ENCODE peak calls at places on chromosomes 5 and 9, in seven cellular contexts. One of them, this sample, is unnamed.

GRCh38 chr9:129012893-129013448 is 15.2 kb downstream of the SH3GLB2 start:
- DNase-seq in fibroblast of mammary gland: no peak
- DNase-seq in CD4-positive, alpha-beta T cell: no peak
- DNase-seq in Panc1: no peak
- DNase-seq in endothelial cell: no peak
- DNase-seq in CD8-positive, alpha-beta T cell: no peak
- DNase-seq in LNCaP clone FGC: no peak
- DNase-seq in this sample: no peak

GRCh38 chr5:145801195-145801594 is 33.9 kb downstream of the PRELID2 start:
- DNase-seq in fibroblast of mammary gland: no peak
- DNase-seq in CD4-positive, alpha-beta T cell: no peak
- DNase-seq in Panc1: no peak
- DNase-seq in endothelial cell: no peak
- DNase-seq in CD8-positive, alpha-beta T cell: no peak
- DNase-seq in LNCaP clone FGC: no peak
- DNase-seq in this sample: no peak

GRCh38 chr5:67015577-67016290 is 180.9 kb downstream of the CD180 start:
- DNase-seq in fibroblast of mammary gland: peak
- DNase-seq in CD4-positive, alpha-beta T cell: no peak
- DNase-seq in Panc1: no peak
- DNase-seq in endothelial cell: no peak
- DNase-seq in CD8-positive, alpha-beta T cell: no peak
- DNase-seq in LNCaP clone FGC: peak
- DNase-seq in this sample: no peak

GRCh38 chr5:150234606-150235547 is 45.0 kb downstream of the SLC6A7 start:
- DNase-seq in fibroblast of mammary gland: no peak
- DNase-seq in CD4-positive, alpha-beta T cell: no peak
- DNase-seq in Panc1: no peak
- DNase-seq in endothelial cell: no peak
- DNase-seq in CD8-positive, alpha-beta T cell: no peak
- DNase-seq in LNCaP clone FGC: no peak
- DNase-seq in this sample: no peak

GRCh38 chr5:51652980-51653379 is 269.7 kb downstream of the ISL1 start:
- DNase-seq in fibroblast of mammary gland: no peak
- DNase-seq in CD4-positive, alpha-beta T cell: no peak
- DNase-seq in Panc1: no peak
- DNase-seq in endothelial cell: no peak
- DNase-seq in CD8-positive, alpha-beta T cell: no peak
- DNase-seq in LNCaP clone FGC: no peak
- DNase-seq in this sample: no peak

GRCh38 chr5:110108520-110108919 is 418.8 kb downstream of the MAN2A1 start:
- DNase-seq in fibroblast of mammary gland: no peak
- DNase-seq in CD4-positive, alpha-beta T cell: no peak
- DNase-seq in Panc1: no peak
- DNase-seq in endothelial cell: no peak
- DNase-seq in CD8-positive, alpha-beta T cell: no peak
- DNase-seq in LNCaP clone FGC: no peak
- DNase-seq in this sample: no peak

GRCh38 chr5:173926359-173926758 is 38.2 kb downstream of the CPEB4 start:
- DNase-seq in fibroblast of mammary gland: peak
- DNase-seq in CD4-positive, alpha-beta T cell: no peak
- DNase-seq in Panc1: peak
- DNase-seq in endothelial cell: no peak
- DNase-seq in CD8-positive, alpha-beta T cell: no peak
- DNase-seq in LNCaP clone FGC: peak
- DNase-seq in this sample: no peak

GRCh38 chr5:43772601-43773031 is 169.6 kb downstream of the NNT start:
- DNase-seq in fibroblast of mammary gland: peak
- DNase-seq in CD4-positive, alpha-beta T cell: no peak
- DNase-seq in Panc1: no peak
- DNase-seq in endothelial cell: no peak
- DNase-seq in CD8-positive, alpha-beta T cell: no peak
- DNase-seq in LNCaP clone FGC: peak
- DNase-seq in this sample: no peak

GRCh38 chr5:8912106-8912505 is 633.8 kb downstream of the SEMA5A start:
- DNase-seq in fibroblast of mammary gland: peak
- DNase-seq in CD4-positive, alpha-beta T cell: no peak
- DNase-seq in Panc1: no peak
- DNase-seq in endothelial cell: no peak
- DNase-seq in CD8-positive, alpha-beta T cell: no peak
- DNase-seq in LNCaP clone FGC: no peak
- DNase-seq in this sample: no peak

GRCh38 chr5:177362871-177363507 is 5.3 kb downstream of the RGS14 start:
- DNase-seq in fibroblast of mammary gland: no peak
- DNase-seq in CD4-positive, alpha-beta T cell: peak
- DNase-seq in Panc1: no peak
- DNase-seq in endothelial cell: peak
- DNase-seq in CD8-positive, alpha-beta T cell: peak
- DNase-seq in LNCaP clone FGC: no peak
- DNase-seq in this sample: peak

GRCh38 chr5:134101686-134102439 is 12.6 kb upstream of the TCF7 start:
- DNase-seq in fibroblast of mammary gland: peak
- DNase-seq in CD4-positive, alpha-beta T cell: peak
- DNase-seq in Panc1: no peak
- DNase-seq in endothelial cell: peak
- DNase-seq in CD8-positive, alpha-beta T cell: peak
- DNase-seq in LNCaP clone FGC: no peak
- DNase-seq in this sample: peak

GRCh38 chr9:112921549-112921948 is 30.9 kb upstream of the SLC46A2 start:
- DNase-seq in fibroblast of mammary gland: peak
- DNase-seq in CD4-positive, alpha-beta T cell: no peak
- DNase-seq in Panc1: no peak
- DNase-seq in endothelial cell: peak
- DNase-seq in CD8-positive, alpha-beta T cell: no peak
- DNase-seq in LNCaP clone FGC: no peak
- DNase-seq in this sample: no peak

GRCh38 chr5:57906637-57907036 is 424.0 kb upstream of the ACTBL2 start:
- DNase-seq in fibroblast of mammary gland: no peak
- DNase-seq in CD4-positive, alpha-beta T cell: no peak
- DNase-seq in Panc1: no peak
- DNase-seq in endothelial cell: no peak
- DNase-seq in CD8-positive, alpha-beta T cell: no peak
- DNase-seq in LNCaP clone FGC: no peak
- DNase-seq in this sample: no peak

GRCh38 chr5:109409061-109409843 is 522 bp downstream of the PJA2 start:
- DNase-seq in fibroblast of mammary gland: peak
- DNase-seq in CD4-positive, alpha-beta T cell: peak
- DNase-seq in Panc1: no peak
- DNase-seq in endothelial cell: peak
- DNase-seq in CD8-positive, alpha-beta T cell: peak
- DNase-seq in LNCaP clone FGC: no peak
- DNase-seq in this sample: peak

GRCh38 chr5:73638344-73639095 is 12.5 kb downstream of the ARHGEF28 start:
- DNase-seq in fibroblast of mammary gland: peak
- DNase-seq in CD4-positive, alpha-beta T cell: no peak
- DNase-seq in Panc1: peak
- DNase-seq in endothelial cell: no peak
- DNase-seq in CD8-positive, alpha-beta T cell: no peak
- DNase-seq in LNCaP clone FGC: no peak
- DNase-seq in this sample: no peak

GRCh38 chr9:33136721-33137120 is 30.4 kb downstream of the B4GALT1 start:
- DNase-seq in fibroblast of mammary gland: no peak
- DNase-seq in CD4-positive, alpha-beta T cell: no peak
- DNase-seq in Panc1: no peak
- DNase-seq in endothelial cell: no peak
- DNase-seq in CD8-positive, alpha-beta T cell: no peak
- DNase-seq in LNCaP clone FGC: no peak
- DNase-seq in this sample: no peak

GRCh38 chr9:99400184-99400731 is 178.2 kb downstream of the SEC61B start:
- DNase-seq in fibroblast of mammary gland: no peak
- DNase-seq in CD4-positive, alpha-beta T cell: no peak
- DNase-seq in Panc1: no peak
- DNase-seq in endothelial cell: no peak
- DNase-seq in CD8-positive, alpha-beta T cell: no peak
- DNase-seq in LNCaP clone FGC: no peak
- DNase-seq in this sample: no peak

GRCh38 chr9:104700306-104700705 is 6.0 kb downstream of the OR13D1 start:
- DNase-seq in fibroblast of mammary gland: no peak
- DNase-seq in CD4-positive, alpha-beta T cell: no peak
- DNase-seq in Panc1: no peak
- DNase-seq in endothelial cell: no peak
- DNase-seq in CD8-positive, alpha-beta T cell: no peak
- DNase-seq in LNCaP clone FGC: no peak
- DNase-seq in this sample: no peak

GRCh38 chr9:83166369-83166768 is 103.4 kb upstream of the RASEF start:
- DNase-seq in fibroblast of mammary gland: no peak
- DNase-seq in CD4-positive, alpha-beta T cell: no peak
- DNase-seq in Panc1: no peak
- DNase-seq in endothelial cell: no peak
- DNase-seq in CD8-positive, alpha-beta T cell: no peak
- DNase-seq in LNCaP clone FGC: peak
- DNase-seq in this sample: no peak

GRCh38 chr5:116395178-116395577 is 179.4 kb downstream of the SEMA6A start:
- DNase-seq in fibroblast of mammary gland: no peak
- DNase-seq in CD4-positive, alpha-beta T cell: no peak
- DNase-seq in Panc1: no peak
- DNase-seq in endothelial cell: no peak
- DNase-seq in CD8-positive, alpha-beta T cell: no peak
- DNase-seq in LNCaP clone FGC: no peak
- DNase-seq in this sample: no peak

GRCh38 chr5:141507387-141508091 is 18.7 kb downstream of the PCDHGC5 start:
- DNase-seq in fibroblast of mammary gland: peak
- DNase-seq in CD4-positive, alpha-beta T cell: no peak
- DNase-seq in Panc1: no peak
- DNase-seq in endothelial cell: no peak
- DNase-seq in CD8-positive, alpha-beta T cell: no peak
- DNase-seq in LNCaP clone FGC: no peak
- DNase-seq in this sample: no peak

GRCh38 chr5:89309268-89309667 is 426.3 kb upstream of the MEF2C start:
- DNase-seq in fibroblast of mammary gland: no peak
- DNase-seq in CD4-positive, alpha-beta T cell: no peak
- DNase-seq in Panc1: no peak
- DNase-seq in endothelial cell: no peak
- DNase-seq in CD8-positive, alpha-beta T cell: no peak
- DNase-seq in LNCaP clone FGC: no peak
- DNase-seq in this sample: no peak

GRCh38 chr9:129887210-129888084 is 52.2 kb downstream of the USP20 start:
- DNase-seq in fibroblast of mammary gland: peak
- DNase-seq in CD4-positive, alpha-beta T cell: no peak
- DNase-seq in Panc1: no peak
- DNase-seq in endothelial cell: no peak
- DNase-seq in CD8-positive, alpha-beta T cell: peak
- DNase-seq in LNCaP clone FGC: no peak
- DNase-seq in this sample: no peak

GRCh38 chr9:105557804-105558610 is at the start of gene FKTN:
- DNase-seq in fibroblast of mammary gland: peak
- DNase-seq in CD4-positive, alpha-beta T cell: peak
- DNase-seq in Panc1: peak
- DNase-seq in endothelial cell: peak
- DNase-seq in CD8-positive, alpha-beta T cell: peak
- DNase-seq in LNCaP clone FGC: peak
- DNase-seq in this sample: peak

GRCh38 chr5:150020249-150020648 is 19.7 kb downstream of the HMGXB3 start:
- DNase-seq in fibroblast of mammary gland: no peak
- DNase-seq in CD4-positive, alpha-beta T cell: no peak
- DNase-seq in Panc1: no peak
- DNase-seq in endothelial cell: no peak
- DNase-seq in CD8-positive, alpha-beta T cell: no peak
- DNase-seq in LNCaP clone FGC: no peak
- DNase-seq in this sample: no peak

GRCh38 chr9:3040761-3041160 is 196.9 kb upstream of the PUM3 start:
- DNase-seq in fibroblast of mammary gland: no peak
- DNase-seq in CD4-positive, alpha-beta T cell: no peak
- DNase-seq in Panc1: no peak
- DNase-seq in endothelial cell: no peak
- DNase-seq in CD8-positive, alpha-beta T cell: no peak
- DNase-seq in LNCaP clone FGC: no peak
- DNase-seq in this sample: no peak

GRCh38 chr5:68080282-68081050 is 135.1 kb upstream of the PIK3R1 start:
- DNase-seq in fibroblast of mammary gland: no peak
- DNase-seq in CD4-positive, alpha-beta T cell: no peak
- DNase-seq in Panc1: no peak
- DNase-seq in endothelial cell: no peak
- DNase-seq in CD8-positive, alpha-beta T cell: no peak
- DNase-seq in LNCaP clone FGC: no peak
- DNase-seq in this sample: no peak

GRCh38 chr5:158756873-158757272 is 342.8 kb downstream of the EBF1 start:
- DNase-seq in fibroblast of mammary gland: peak
- DNase-seq in CD4-positive, alpha-beta T cell: no peak
- DNase-seq in Panc1: no peak
- DNase-seq in endothelial cell: no peak
- DNase-seq in CD8-positive, alpha-beta T cell: no peak
- DNase-seq in LNCaP clone FGC: no peak
- DNase-seq in this sample: no peak
- TF ChIP-seq CTCF in fibroblast of mammary gland: peak
- TF ChIP-seq CTCF in CD4-positive, alpha-beta T cell: no peak
- TF ChIP-seq CTCF in Panc1: no peak
- TF ChIP-seq CTCF in endothelial cell: no peak
- TF ChIP-seq CTCF in CD8-positive, alpha-beta T cell: no peak
- TF ChIP-seq CTCF in LNCaP clone FGC: no peak
- TF ChIP-seq CTCF in this sample: peak

DNA sequence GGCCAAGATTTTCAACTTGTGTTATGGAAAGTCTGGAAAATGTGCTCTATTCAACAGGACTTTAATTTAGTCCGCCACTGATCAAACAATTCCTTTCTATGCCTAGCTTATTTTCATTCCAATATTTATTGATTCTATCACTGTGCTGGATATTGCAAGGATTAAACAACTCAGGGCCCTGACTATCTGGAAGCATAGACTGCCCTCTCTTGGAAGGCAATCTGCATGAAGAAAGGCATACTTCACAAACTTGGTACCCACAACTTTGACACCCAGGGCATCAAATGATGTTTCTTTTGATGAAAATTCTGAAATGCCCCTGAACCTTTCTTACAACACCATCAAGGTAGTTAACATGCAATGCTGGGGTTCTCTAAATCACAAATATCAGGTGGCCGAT is 126.5 kb upstream of the HMHB1 start:
- DNase-seq in fibroblast of mammary gland: peak
- DNase-seq in CD4-positive, alpha-beta T cell: no peak
- DNase-seq in Panc1: no peak
- DNase-seq in endothelial cell: no peak
- DNase-seq in CD8-positive, alpha-beta T cell: no peak
- DNase-seq in LNCaP clone FGC: no peak
- DNase-seq in this sample: no peak
- TF ChIP-seq CTCF in fibroblast of mammary gland: peak
- TF ChIP-seq CTCF in CD4-positive, alpha-beta T cell: no peak
- TF ChIP-seq CTCF in Panc1: peak
- TF ChIP-seq CTCF in endothelial cell: no peak
- TF ChIP-seq CTCF in CD8-positive, alpha-beta T cell: no peak
- TF ChIP-seq CTCF in LNCaP clone FGC: no peak
- TF ChIP-seq CTCF in this sample: no peak

GRCh38 chr9:75715360-75715759 is 175.1 kb upstream of the PCSK5 start:
- DNase-seq in fibroblast of mammary gland: peak
- DNase-seq in CD4-positive, alpha-beta T cell: no peak
- DNase-seq in Panc1: no peak
- DNase-seq in endothelial cell: no peak
- DNase-seq in CD8-positive, alpha-beta T cell: no peak
- DNase-seq in LNCaP clone FGC: no peak
- DNase-seq in this sample: no peak
- TF ChIP-seq CTCF in fibroblast of mammary gland: no peak
- TF ChIP-seq CTCF in CD4-positive, alpha-beta T cell: no peak
- TF ChIP-seq CTCF in Panc1: no peak
- TF ChIP-seq CTCF in endothelial cell: no peak
- TF ChIP-seq CTCF in CD8-positive, alpha-beta T cell: no peak
- TF ChIP-seq CTCF in LNCaP clone FGC: no peak
- TF ChIP-seq CTCF in this sample: no peak

DNA sequence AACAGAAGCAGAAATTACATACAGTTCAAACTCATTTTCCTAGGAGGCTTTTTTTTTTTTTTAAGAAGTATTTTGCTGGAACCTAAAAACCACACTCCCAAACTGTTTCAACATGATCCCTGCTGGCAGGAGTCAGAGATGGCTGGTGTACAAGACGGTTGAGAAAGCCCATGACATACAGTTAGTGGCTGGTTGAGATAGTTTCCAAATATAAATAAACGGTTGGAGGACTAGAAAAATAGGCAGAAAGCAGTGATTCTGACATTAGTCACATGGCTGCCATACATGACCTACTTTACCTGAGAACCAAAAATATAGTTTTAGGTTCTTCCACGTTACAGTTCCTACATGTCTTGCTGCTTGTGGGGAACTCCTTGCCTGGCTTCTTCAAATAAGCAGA is 31.7 kb upstream of the BASP1 start:
- DNase-seq in fibroblast of mammary gland: peak
- DNase-seq in CD4-positive, alpha-beta T cell: no peak
- DNase-seq in Panc1: no peak
- DNase-seq in endothelial cell: no peak
- DNase-seq in CD8-positive, alpha-beta T cell: no peak
- DNase-seq in LNCaP clone FGC: peak
- DNase-seq in this sample: no peak
- TF ChIP-seq CTCF in fibroblast of mammary gland: no peak
- TF ChIP-seq CTCF in CD4-positive, alpha-beta T cell: no peak
- TF ChIP-seq CTCF in Panc1: no peak
- TF ChIP-seq CTCF in endothelial cell: no peak
- TF ChIP-seq CTCF in CD8-positive, alpha-beta T cell: no peak
- TF ChIP-seq CTCF in LNCaP clone FGC: peak
- TF ChIP-seq CTCF in this sample: no peak